ENCODE peak calls at places on chromosomes 5 and 9, in eight cellular contexts. L, Z, W, R, M, U, B and I are unnamed samples.

GRCh38 chr9:136386018-136386417 is 12.5 kb upstream of the CARD9 start:
- DNase-seq in L (no peak), Z (no peak), W (no peak), R (no peak), M (no peak), U (no peak), B (peak), I (no peak)

GRCh38 chr9:69028754-69029153 is 6.8 kb upstream of the FXN start:
- DNase-seq in L (no peak), Z (no peak), W (no peak), R (no peak), M (no peak), U (no peak), B (no peak), I (no peak)

GRCh38 chr5:154276932-154277331 is 86.4 kb downstream of the GALNT10 start:
- DNase-seq in L (no peak), Z (no peak), W (peak), R (no peak), M (peak), U (no peak), B (peak), I (peak)

GRCh38 chr9:93645149-93645889 is 68.9 kb downstream of the PHF2 start:
- DNase-seq in L (no peak), Z (no peak), W (no peak), R (no peak), M (peak), U (no peak), B (no peak), I (no peak)

GRCh38 chr9:135515083-135515511 is 6.1 kb upstream of the LCN1 start:
- DNase-seq in L (no peak), Z (no peak), W (no peak), R (no peak), M (peak), U (no peak), B (no peak), I (no peak)

GRCh38 chr5:8905021-8905420 is 640.9 kb downstream of the SEMA5A start:
- DNase-seq in L (no peak), Z (no peak), W (no peak), R (no peak), M (no peak), U (no peak), B (peak), I (peak)

GRCh38 chr5:149130932-149131273 is 10.4 kb upstream of the ABLIM3 start:
- DNase-seq in L (no peak), Z (no peak), W (no peak), R (no peak), M (no peak), U (no peak), B (no peak), I (no peak)

GRCh38 chr9:99231708-99232107 is 9.6 kb downstream of the SEC61B start:
- DNase-seq in L (no peak), Z (peak), W (peak), R (no peak), M (no peak), U (no peak), B (no peak), I (peak)

GRCh38 chr5:469752-470483 is 26.9 kb downstream of the EXOC3 start:
- DNase-seq in L (no peak), Z (no peak), W (no peak), R (no peak), M (peak), U (no peak), B (no peak), I (no peak)

GRCh38 chr9:6133346-6134063 is 82.1 kb upstream of the IL33 start:
- DNase-seq in L (peak), Z (no peak), W (no peak), R (no peak), M (no peak), U (no peak), B (peak), I (no peak)

GRCh38 chr9:87280421-87280820 is 217.2 kb upstream of the DAPK1 start:
- DNase-seq in L (no peak), Z (no peak), W (no peak), R (no peak), M (no peak), U (no peak), B (peak), I (peak)

GRCh38 chr5:119327018-119327417 is 28.8 kb upstream of the TNFAIP8 start:
- DNase-seq in L (no peak), Z (no peak), W (no peak), R (no peak), M (peak), U (no peak), B (no peak), I (no peak)

GRCh38 chr5:16051246-16051645 is 128.3 kb downstream of the MARCHF11 start:
- DNase-seq in L (no peak), Z (no peak), W (no peak), R (no peak), M (no peak), U (no peak), B (peak), I (no peak)

GRCh38 chr5:141821430-141821925 is 56.7 kb downstream of the PCDH1 start:
- DNase-seq in L (peak), Z (peak), W (peak), R (no peak), M (no peak), U (no peak), B (peak), I (peak)

GRCh38 chr9:103167530-103167929 is 172.4 kb downstream of the CYLC2 start:
- DNase-seq in L (no peak), Z (no peak), W (no peak), R (no peak), M (no peak), U (no peak), B (no peak), I (no peak)

GRCh38 chr9:561430-561829 is 280.1 kb upstream of the DMRT1 start:
- DNase-seq in L (no peak), Z (no peak), W (peak), R (no peak), M (no peak), U (no peak), B (peak), I (peak)

GRCh38 chr9:121059998-121060636 is 10.0 kb upstream of the C5 start:
- DNase-seq in L (peak), Z (peak), W (peak), R (peak), M (peak), U (peak), B (peak), I (peak)

GRCh38 chr9:126612329-126612812 is 1.4 kb upstream of the LMX1B start:
- DNase-seq in L (no peak), Z (peak), W (no peak), R (no peak), M (no peak), U (no peak), B (no peak), I (no peak)

GRCh38 chr9:120344230-120344629 is 235.7 kb downstream of the CDK5RAP2 start:
- DNase-seq in L (peak), Z (no peak), W (peak), R (no peak), M (no peak), U (no peak), B (peak), I (peak)

GRCh38 chr9:99748690-99749089 is 73.0 kb upstream of the NR4A3 start:
- DNase-seq in L (no peak), Z (no peak), W (no peak), R (no peak), M (no peak), U (no peak), B (no peak), I (peak)

GRCh38 chr5:171965740-171966139 is 40.7 kb downstream of the FBXW11 start:
- DNase-seq in L (no peak), Z (no peak), W (no peak), R (no peak), M (no peak), U (no peak), B (no peak), I (no peak)

GRCh38 chr9:5842926-5843325 is 10.0 kb upstream of the ERMP1 start:
- DNase-seq in L (no peak), Z (no peak), W (no peak), R (no peak), M (no peak), U (no peak), B (no peak), I (no peak)

GRCh38 chr5:54311178-54311811 is 922 bp upstream of the ARL15 start:
- DNase-seq in L (no peak), Z (peak), W (peak), R (no peak), M (no peak), U (no peak), B (peak), I (peak)

GRCh38 chr5:514101-514485 is 10.2 kb downstream of the SLC9A3 start:
- DNase-seq in L (no peak), Z (no peak), W (no peak), R (no peak), M (no peak), U (no peak), B (no peak), I (no peak)

GRCh38 chr9:126604706-126605105 is 9.0 kb upstream of the LMX1B start:
- DNase-seq in L (no peak), Z (no peak), W (no peak), R (no peak), M (no peak), U (no peak), B (no peak), I (no peak)

GRCh38 chr5:146965781-146966659 is 87.5 kb upstream of the PPP2R2B start:
- DNase-seq in L (peak), Z (peak), W (peak), R (peak), M (peak), U (peak), B (peak), I (peak)

GRCh38 chr5:73862796-73863195 is 236.8 kb downstream of the ARHGEF28 start:
- DNase-seq in L (no peak), Z (no peak), W (no peak), R (no peak), M (no peak), U (no peak), B (no peak), I (no peak)

GRCh38 chr5:151257731-151258715 is 5.0 kb downstream of the GM2A start:
- DNase-seq in L (no peak), Z (no peak), W (peak), R (no peak), M (peak), U (no peak), B (no peak), I (no peak)

GRCh38 chr5:94969174-94969573 is 315.7 kb downstream of the MCTP1 start:
- DNase-seq in L (no peak), Z (no peak), W (peak), R (no peak), M (no peak), U (no peak), B (peak), I (peak)

GRCh38 chr9:684950-685340 is 156.6 kb upstream of the DMRT1 start:
- DNase-seq in L (no peak), Z (no peak), W (no peak), R (no peak), M (no peak), U (no peak), B (peak), I (peak)

GRCh38 chr5:136038635-136039034 is 9.8 kb downstream of the TGFBI start:
- DNase-seq in L (no peak), Z (no peak), W (no peak), R (no peak), M (no peak), U (no peak), B (peak), I (peak)

GRCh38 chr5:136035837-136036236 is 7.0 kb downstream of the TGFBI start:
- DNase-seq in L (no peak), Z (no peak), W (no peak), R (no peak), M (peak), U (no peak), B (no peak), I (no peak)

GRCh38 chr5:136039202-136039601 is 10.4 kb downstream of the TGFBI start:
- DNase-seq in L (no peak), Z (no peak), W (no peak), R (no peak), M (no peak), U (no peak), B (no peak), I (no peak)

GRCh38 chr5:136036293-136036911 is 7.6 kb downstream of the TGFBI start:
- DNase-seq in L (no peak), Z (no peak), W (no peak), R (no peak), M (no peak), U (no peak), B (no peak), I (no peak)

GRCh38 chr5:136036991-136037705 is 8.4 kb downstream of the TGFBI start:
- DNase-seq in L (peak), Z (no peak), W (no peak), R (no peak), M (peak), U (no peak), B (peak), I (no peak)
- H3K4me3 ChIP-seq in L (no peak), Z (no peak), W (no peak), R (peak), M (no peak), U (no peak), B (no peak), I (no peak)

GRCh38 chr5:14663734-14664269 is 716 bp upstream of the OTULIN start:
- DNase-seq in L (no peak), Z (peak), W (no peak), R (no peak), M (peak), U (no peak), B (no peak), I (no peak)
- H3K4me3 ChIP-seq in L (peak), Z (peak), W (peak), R (peak), M (peak), U (peak), B (peak), I (peak)

GRCh38 chr5:155726267-155726666 is 600.7 kb upstream of the SGCD start:
- DNase-seq in L (no peak), Z (no peak), W (peak), R (no peak), M (no peak), U (peak), B (no peak), I (peak)

GRCh38 chr5:155728857-155729683 is 597.9 kb upstream of the SGCD start:
- DNase-seq in L (no peak), Z (peak), W (no peak), R (no peak), M (no peak), U (no peak), B (peak), I (peak)

GRCh38 chr5:155729684-155730059 is 597.3 kb upstream of the SGCD start:
- DNase-seq in L (no peak), Z (peak), W (no peak), R (no peak), M (no peak), U (no peak), B (no peak), I (peak)

GRCh38 chr5:155728146-155728856 is 598.7 kb upstream of the SGCD start:
- DNase-seq in L (no peak), Z (peak), W (peak), R (no peak), M (no peak), U (peak), B (peak), I (peak)

DNA sequence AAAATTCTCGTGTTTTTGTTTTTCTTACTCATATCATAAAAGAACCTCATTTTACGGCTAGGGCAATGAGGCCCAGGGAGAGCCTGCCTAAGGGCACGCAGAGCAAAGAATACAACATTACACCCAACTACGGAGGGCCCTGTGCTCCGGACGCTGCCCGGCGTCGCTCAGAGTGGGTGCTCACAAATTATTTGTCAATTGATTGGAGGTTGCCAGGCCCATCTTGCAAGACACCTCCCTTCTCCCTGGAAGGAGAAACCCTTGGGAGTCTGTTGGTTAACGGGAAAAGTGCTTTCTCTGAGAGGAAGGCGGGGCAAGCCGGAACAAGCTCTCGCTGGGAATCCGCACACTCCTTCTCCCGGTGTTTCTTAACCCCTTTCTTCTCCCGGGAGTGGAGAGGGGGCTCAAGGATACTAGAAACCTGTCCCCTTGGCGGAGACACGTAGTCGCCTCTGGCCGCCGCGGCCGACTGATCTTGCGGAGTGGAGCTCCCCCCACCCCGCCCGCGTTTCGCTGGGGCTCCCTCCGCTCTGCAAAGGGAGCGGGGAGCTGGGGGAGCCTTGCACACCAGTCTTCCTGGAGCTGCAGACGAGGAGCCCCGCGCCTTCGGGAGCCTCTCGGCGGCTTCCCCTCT is 599.3 kb upstream of the SGCD start:
- DNase-seq in L (no peak), Z (no peak), W (peak), R (no peak), M (no peak), U (no peak), B (no peak), I (no peak)
- H3K4me3 ChIP-seq in L (peak), Z (peak), W (peak), R (no peak), M (peak), U (peak), B (peak), I (peak)

DNA sequence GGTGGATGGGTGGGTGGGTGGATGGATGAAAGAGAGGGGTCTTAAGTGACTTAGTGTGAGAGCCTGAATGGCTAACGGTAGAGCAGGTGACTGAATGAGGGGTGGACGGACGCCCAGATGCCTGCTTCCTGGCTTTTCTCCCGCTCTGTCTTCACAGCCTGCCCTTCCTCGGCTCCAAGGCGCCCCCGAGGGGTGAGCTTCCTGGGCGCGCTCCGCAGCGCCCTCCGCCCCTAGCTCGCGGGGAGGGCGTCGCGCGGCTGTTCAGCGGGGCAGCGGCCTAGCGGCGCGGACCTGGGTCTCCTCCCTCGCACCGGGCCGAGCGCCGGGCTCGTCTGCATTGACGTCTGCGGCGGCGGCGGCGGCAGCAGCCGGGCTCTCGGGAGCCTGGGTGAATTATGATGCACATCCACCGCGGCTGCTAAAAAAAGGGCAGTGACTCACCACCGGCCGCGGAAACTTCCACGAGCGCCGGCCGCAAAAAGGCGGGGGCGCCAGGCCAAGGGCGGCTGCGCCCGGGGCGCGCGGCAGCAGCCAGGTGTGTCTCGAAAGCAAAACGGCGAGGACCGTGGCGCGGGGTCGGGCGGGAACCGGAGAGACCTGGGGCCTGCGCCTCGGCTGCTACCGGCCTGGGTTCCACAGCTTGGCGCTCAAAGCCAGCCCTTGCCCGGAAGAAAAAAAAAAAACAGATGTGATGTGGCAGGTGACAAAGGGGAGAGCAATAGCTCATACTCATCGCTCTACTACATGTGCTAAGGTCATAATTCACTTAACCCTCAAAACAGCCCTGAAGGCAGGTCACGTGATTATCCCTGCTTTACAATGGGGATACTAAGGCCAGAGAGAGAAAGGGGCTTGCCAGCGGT is 143.0 kb upstream of the ADRA1B start:
- DNase-seq in L (peak), Z (peak), W (peak), R (no peak), M (peak), U (no peak), B (peak), I (peak)
- H3K4me3 ChIP-seq in L (peak), Z (peak), W (peak), R (no peak), M (peak), U (peak), B (peak), I (peak)